ENCODE peak calls at places on chromosome 15, in seven cellular contexts. V is NCI-H446; N is germinal center; R is activated T-cell treated with anti-CD3 and anti-CD28 coated beads for 1 hour; B is RKO; P is stimulated activated CD8-positive, alpha-beta memory T cell treated with anti-CD3 and anti-CD28 coated beads, Interleukin-7, amount 100 ng/mL, for 1 hour; L is tibial artery. E is an unnamed sample.

GRCh38 chr15:61124195-61124594 is 104.9 kb downstream of the RORA start:
- DNase-seq in V (no peak), L (no peak), P (no peak), N (no peak), R (no peak), B (no peak), E (no peak)

GRCh38 chr15:62866366-62866765 is 176.2 kb upstream of the TPM1 start:
- DNase-seq in L (no peak), N (no peak), B (no peak), V (no peak), P (no peak), R (no peak), E (no peak)

GRCh38 chr15:87874896-87875661 is 381.5 kb downstream of the NTRK3 start:
- DNase-seq in N (no peak), L (no peak), P (no peak), B (no peak), V (peak; percentile 6), R (no peak), E (no peak)

GRCh38 chr15:67544475-67544874 is 2.0 kb downstream of the MAP2K5 start:
- DNase-seq in R (no peak), L (no peak), B (no peak), P (no peak), V (no peak), N (no peak), E (no peak)

GRCh38 chr15:52134502-52135144 is 22.0 kb upstream of the BCL2L10 start:
- DNase-seq in B (no peak), R (no peak), P (no peak), V (no peak), N (no peak), L (no peak), E (no peak)

GRCh38 chr15:68553994-68554715 is 24.6 kb upstream of the CORO2B start:
- DNase-seq in P (peak; percentile 36), B (peak; percentile 49), N (peak; percentile 61), R (peak; percentile 59), V (peak; percentile 31), L (no peak), E (no peak)

GRCh38 chr15:45586990-45587860 is at the start of gene BLOC1S6:
- DNase-seq in L (peak; percentile 93), V (peak; percentile 86), P (peak; percentile 72), R (peak; percentile 80), N (peak; percentile 84), B (peak; percentile 95), E (peak; percentile 94)

GRCh38 chr15:68598171-68599152 is 19.7 kb downstream of the CORO2B start:
- DNase-seq in L (no peak), B (no peak), V (no peak), P (no peak), R (no peak), N (no peak), E (no peak)

GRCh38 chr15:62783303-62783957 is 259.1 kb upstream of the TPM1 start:
- DNase-seq in N (no peak), L (no peak), V (no peak), P (no peak), B (no peak), R (no peak), E (no peak)

GRCh38 chr15:69424748-69425413 is 10.7 kb downstream of the KIF23 start:
- DNase-seq in B (no peak), V (no peak), N (no peak), P (no peak), R (no peak), L (no peak), E (no peak)

GRCh38 chr15:88982304-88982945 is 69.2 kb upstream of the MFGE8 start:
- DNase-seq in L (peak; percentile 88), B (no peak), N (no peak), R (no peak), P (no peak), V (no peak), E (peak; percentile 65)

GRCh38 chr15:77387355-77388105 is 32.4 kb downstream of the PEAK1 start:
- DNase-seq in R (no peak), V (no peak), B (no peak), N (no peak), P (no peak), L (no peak), E (no peak)

GRCh38 chr15:34729056-34729455 is 25.7 kb downstream of the GJD2 start:
- DNase-seq in N (no peak), B (no peak), L (no peak), R (no peak), P (no peak), V (no peak), E (no peak)

GRCh38 chr15:50828610-50829206 is 63.2 kb upstream of the SPPL2A start:
- DNase-seq in R (no peak), N (no peak), V (no peak), B (peak; percentile 80), P (no peak), L (no peak), E (no peak)

GRCh38 chr15:62818691-62819090 is 223.9 kb upstream of the TPM1 start:
- DNase-seq in R (no peak), N (no peak), L (no peak), V (no peak), P (no peak), B (no peak), E (no peak)

GRCh38 chr15:101054991-101055390 is 135.8 kb downstream of the LRRK1 start:
- DNase-seq in V (no peak), L (peak; percentile 56), B (no peak), N (no peak), P (no peak), R (no peak), E (no peak)